ENCODE peak calls at places on chromosome 4, in six cellular contexts. One of them, this sample, is unnamed.

GRCh38 chr4:142558851-142559250 is 287.2 kb downstream of the INPP4B start:
- DNase-seq in activated naive CD4-positive, alpha-beta T cell treated with anti-CD3 and anti-CD28 coated beads, Interleukin-2, amount 50 U/mL, for 16 hours: no peak
- DNase-seq in stimulated activated CD8-positive, alpha-beta memory T cell treated with anti-CD3 and anti-CD28 coated beads, Interleukin-7, amount 100 ng/mL, for 24 hours: no peak
- DNase-seq in activated CD4-positive, alpha-beta T cell treated with anti-CD3 and anti-CD28 coated beads, Interleukin-2, amount 10 ng/mL, durations not matched to agents 7 days and 5 days: no peak
- DNase-seq in activated T-cell treated with anti-CD3 and anti-CD28 coated beads, Interleukin-2, amount 50 U/mL, for 72 hours: no peak
- DNase-seq in CD4-positive, CD25-positive, alpha-beta regulatory T cell: no peak
- DNase-seq in this sample: no peak

GRCh38 chr4:1029957-1030520 is 18.6 kb downstream of the FGFRL1 start:
- DNase-seq in activated CD4-positive, alpha-beta T cell treated with anti-CD3 and anti-CD28 coated beads, Interleukin-2, amount 10 ng/mL, durations not matched to agents 7 days and 5 days: no peak
- DNase-seq in stimulated activated CD8-positive, alpha-beta memory T cell treated with anti-CD3 and anti-CD28 coated beads, Interleukin-7, amount 100 ng/mL, for 24 hours: no peak
- DNase-seq in activated T-cell treated with anti-CD3 and anti-CD28 coated beads, Interleukin-2, amount 50 U/mL, for 72 hours: no peak
- DNase-seq in activated naive CD4-positive, alpha-beta T cell treated with anti-CD3 and anti-CD28 coated beads, Interleukin-2, amount 50 U/mL, for 16 hours: no peak
- DNase-seq in CD4-positive, CD25-positive, alpha-beta regulatory T cell: no peak
- DNase-seq in this sample: no peak

GRCh38 chr4:23844961-23845360 is 44.9 kb downstream of the PPARGC1A start:
- DNase-seq in activated naive CD4-positive, alpha-beta T cell treated with anti-CD3 and anti-CD28 coated beads, Interleukin-2, amount 50 U/mL, for 16 hours: no peak
- DNase-seq in activated T-cell treated with anti-CD3 and anti-CD28 coated beads, Interleukin-2, amount 50 U/mL, for 72 hours: no peak
- DNase-seq in activated CD4-positive, alpha-beta T cell treated with anti-CD3 and anti-CD28 coated beads, Interleukin-2, amount 10 ng/mL, durations not matched to agents 7 days and 5 days: no peak
- DNase-seq in stimulated activated CD8-positive, alpha-beta memory T cell treated with anti-CD3 and anti-CD28 coated beads, Interleukin-7, amount 100 ng/mL, for 24 hours: no peak
- DNase-seq in CD4-positive, CD25-positive, alpha-beta regulatory T cell: no peak
- DNase-seq in this sample: no peak

GRCh38 chr4:3257691-3258482 is 8.9 kb downstream of the MSANTD1 start:
- DNase-seq in activated naive CD4-positive, alpha-beta T cell treated with anti-CD3 and anti-CD28 coated beads, Interleukin-2, amount 50 U/mL, for 16 hours: no peak
- DNase-seq in CD4-positive, CD25-positive, alpha-beta regulatory T cell: no peak
- DNase-seq in activated CD4-positive, alpha-beta T cell treated with anti-CD3 and anti-CD28 coated beads, Interleukin-2, amount 10 ng/mL, durations not matched to agents 7 days and 5 days: no peak
- DNase-seq in stimulated activated CD8-positive, alpha-beta memory T cell treated with anti-CD3 and anti-CD28 coated beads, Interleukin-7, amount 100 ng/mL, for 24 hours: no peak
- DNase-seq in activated T-cell treated with anti-CD3 and anti-CD28 coated beads, Interleukin-2, amount 50 U/mL, for 72 hours: no peak
- DNase-seq in this sample: peak

GRCh38 chr4:118352843-118353373 is at the start of gene PRSS12:
- DNase-seq in activated naive CD4-positive, alpha-beta T cell treated with anti-CD3 and anti-CD28 coated beads, Interleukin-2, amount 50 U/mL, for 16 hours: peak
- DNase-seq in stimulated activated CD8-positive, alpha-beta memory T cell treated with anti-CD3 and anti-CD28 coated beads, Interleukin-7, amount 100 ng/mL, for 24 hours: peak
- DNase-seq in activated T-cell treated with anti-CD3 and anti-CD28 coated beads, Interleukin-2, amount 50 U/mL, for 72 hours: peak
- DNase-seq in activated CD4-positive, alpha-beta T cell treated with anti-CD3 and anti-CD28 coated beads, Interleukin-2, amount 10 ng/mL, durations not matched to agents 7 days and 5 days: peak
- DNase-seq in CD4-positive, CD25-positive, alpha-beta regulatory T cell: peak
- DNase-seq in this sample: peak

GRCh38 chr4:128649575-128650205 is 159.8 kb upstream of the JADE1 start:
- DNase-seq in activated T-cell treated with anti-CD3 and anti-CD28 coated beads, Interleukin-2, amount 50 U/mL, for 72 hours: no peak
- DNase-seq in activated CD4-positive, alpha-beta T cell treated with anti-CD3 and anti-CD28 coated beads, Interleukin-2, amount 10 ng/mL, durations not matched to agents 7 days and 5 days: no peak
- DNase-seq in stimulated activated CD8-positive, alpha-beta memory T cell treated with anti-CD3 and anti-CD28 coated beads, Interleukin-7, amount 100 ng/mL, for 24 hours: no peak
- DNase-seq in CD4-positive, CD25-positive, alpha-beta regulatory T cell: no peak
- DNase-seq in activated naive CD4-positive, alpha-beta T cell treated with anti-CD3 and anti-CD28 coated beads, Interleukin-2, amount 50 U/mL, for 16 hours: no peak
- DNase-seq in this sample: no peak

GRCh38 chr4:26030260-26030667 is 116.2 kb downstream of the SMIM20 start:
- DNase-seq in activated CD4-positive, alpha-beta T cell treated with anti-CD3 and anti-CD28 coated beads, Interleukin-2, amount 10 ng/mL, durations not matched to agents 7 days and 5 days: no peak
- DNase-seq in CD4-positive, CD25-positive, alpha-beta regulatory T cell: no peak
- DNase-seq in activated naive CD4-positive, alpha-beta T cell treated with anti-CD3 and anti-CD28 coated beads, Interleukin-2, amount 50 U/mL, for 16 hours: no peak
- DNase-seq in stimulated activated CD8-positive, alpha-beta memory T cell treated with anti-CD3 and anti-CD28 coated beads, Interleukin-7, amount 100 ng/mL, for 24 hours: no peak
- DNase-seq in activated T-cell treated with anti-CD3 and anti-CD28 coated beads, Interleukin-2, amount 50 U/mL, for 72 hours: no peak
- DNase-seq in this sample: no peak

GRCh38 chr4:81452452-81453011 is 19.2 kb downstream of the RASGEF1B start:
- DNase-seq in CD4-positive, CD25-positive, alpha-beta regulatory T cell: no peak
- DNase-seq in stimulated activated CD8-positive, alpha-beta memory T cell treated with anti-CD3 and anti-CD28 coated beads, Interleukin-7, amount 100 ng/mL, for 24 hours: no peak
- DNase-seq in activated T-cell treated with anti-CD3 and anti-CD28 coated beads, Interleukin-2, amount 50 U/mL, for 72 hours: no peak
- DNase-seq in activated CD4-positive, alpha-beta T cell treated with anti-CD3 and anti-CD28 coated beads, Interleukin-2, amount 10 ng/mL, durations not matched to agents 7 days and 5 days: no peak
- DNase-seq in activated naive CD4-positive, alpha-beta T cell treated with anti-CD3 and anti-CD28 coated beads, Interleukin-2, amount 50 U/mL, for 16 hours: no peak
- DNase-seq in this sample: no peak

GRCh38 chr4:100593933-100594332 is 76.1 kb upstream of the EMCN start:
- DNase-seq in activated CD4-positive, alpha-beta T cell treated with anti-CD3 and anti-CD28 coated beads, Interleukin-2, amount 10 ng/mL, durations not matched to agents 7 days and 5 days: no peak
- DNase-seq in activated T-cell treated with anti-CD3 and anti-CD28 coated beads, Interleukin-2, amount 50 U/mL, for 72 hours: no peak
- DNase-seq in stimulated activated CD8-positive, alpha-beta memory T cell treated with anti-CD3 and anti-CD28 coated beads, Interleukin-7, amount 100 ng/mL, for 24 hours: no peak
- DNase-seq in activated naive CD4-positive, alpha-beta T cell treated with anti-CD3 and anti-CD28 coated beads, Interleukin-2, amount 50 U/mL, for 16 hours: no peak
- DNase-seq in CD4-positive, CD25-positive, alpha-beta regulatory T cell: no peak
- DNase-seq in this sample: no peak

GRCh38 chr4:137526681-137527080 is 5.6 kb downstream of the PCDH18 start:
- DNase-seq in activated T-cell treated with anti-CD3 and anti-CD28 coated beads, Interleukin-2, amount 50 U/mL, for 72 hours: no peak
- DNase-seq in CD4-positive, CD25-positive, alpha-beta regulatory T cell: no peak
- DNase-seq in activated naive CD4-positive, alpha-beta T cell treated with anti-CD3 and anti-CD28 coated beads, Interleukin-2, amount 50 U/mL, for 16 hours: no peak
- DNase-seq in stimulated activated CD8-positive, alpha-beta memory T cell treated with anti-CD3 and anti-CD28 coated beads, Interleukin-7, amount 100 ng/mL, for 24 hours: no peak
- DNase-seq in activated CD4-positive, alpha-beta T cell treated with anti-CD3 and anti-CD28 coated beads, Interleukin-2, amount 10 ng/mL, durations not matched to agents 7 days and 5 days: no peak
- DNase-seq in this sample: no peak

GRCh38 chr4:116321471-116321870 is 763.9 kb downstream of the TRAM1L1 start:
- DNase-seq in activated T-cell treated with anti-CD3 and anti-CD28 coated beads, Interleukin-2, amount 50 U/mL, for 72 hours: no peak
- DNase-seq in stimulated activated CD8-positive, alpha-beta memory T cell treated with anti-CD3 and anti-CD28 coated beads, Interleukin-7, amount 100 ng/mL, for 24 hours: no peak
- DNase-seq in activated naive CD4-positive, alpha-beta T cell treated with anti-CD3 and anti-CD28 coated beads, Interleukin-2, amount 50 U/mL, for 16 hours: no peak
- DNase-seq in CD4-positive, CD25-positive, alpha-beta regulatory T cell: no peak
- DNase-seq in activated CD4-positive, alpha-beta T cell treated with anti-CD3 and anti-CD28 coated beads, Interleukin-2, amount 10 ng/mL, durations not matched to agents 7 days and 5 days: no peak
- DNase-seq in this sample: no peak

GRCh38 chr4:101009471-101009870 is 337.9 kb downstream of the PPP3CA start:
- DNase-seq in activated CD4-positive, alpha-beta T cell treated with anti-CD3 and anti-CD28 coated beads, Interleukin-2, amount 10 ng/mL, durations not matched to agents 7 days and 5 days: no peak
- DNase-seq in activated T-cell treated with anti-CD3 and anti-CD28 coated beads, Interleukin-2, amount 50 U/mL, for 72 hours: no peak
- DNase-seq in CD4-positive, CD25-positive, alpha-beta regulatory T cell: no peak
- DNase-seq in stimulated activated CD8-positive, alpha-beta memory T cell treated with anti-CD3 and anti-CD28 coated beads, Interleukin-7, amount 100 ng/mL, for 24 hours: no peak
- DNase-seq in activated naive CD4-positive, alpha-beta T cell treated with anti-CD3 and anti-CD28 coated beads, Interleukin-2, amount 50 U/mL, for 16 hours: no peak
- DNase-seq in this sample: no peak

GRCh38 chr4:61493470-61493869 is 293.3 kb downstream of the ADGRL3 start:
- DNase-seq in activated T-cell treated with anti-CD3 and anti-CD28 coated beads, Interleukin-2, amount 50 U/mL, for 72 hours: no peak
- DNase-seq in CD4-positive, CD25-positive, alpha-beta regulatory T cell: no peak
- DNase-seq in activated CD4-positive, alpha-beta T cell treated with anti-CD3 and anti-CD28 coated beads, Interleukin-2, amount 10 ng/mL, durations not matched to agents 7 days and 5 days: no peak
- DNase-seq in activated naive CD4-positive, alpha-beta T cell treated with anti-CD3 and anti-CD28 coated beads, Interleukin-2, amount 50 U/mL, for 16 hours: no peak
- DNase-seq in stimulated activated CD8-positive, alpha-beta memory T cell treated with anti-CD3 and anti-CD28 coated beads, Interleukin-7, amount 100 ng/mL, for 24 hours: no peak
- DNase-seq in this sample: no peak

GRCh38 chr4:7073526-7074390 is 5.9 kb upstream of the GRPEL1 start:
- DNase-seq in CD4-positive, CD25-positive, alpha-beta regulatory T cell: no peak
- DNase-seq in activated CD4-positive, alpha-beta T cell treated with anti-CD3 and anti-CD28 coated beads, Interleukin-2, amount 10 ng/mL, durations not matched to agents 7 days and 5 days: peak
- DNase-seq in activated T-cell treated with anti-CD3 and anti-CD28 coated beads, Interleukin-2, amount 50 U/mL, for 72 hours: peak
- DNase-seq in stimulated activated CD8-positive, alpha-beta memory T cell treated with anti-CD3 and anti-CD28 coated beads, Interleukin-7, amount 100 ng/mL, for 24 hours: no peak
- DNase-seq in activated naive CD4-positive, alpha-beta T cell treated with anti-CD3 and anti-CD28 coated beads, Interleukin-2, amount 50 U/mL, for 16 hours: no peak
- DNase-seq in this sample: no peak

GRCh38 chr4:88005086-88005485 is 2.3 kb upstream of the PKD2 start:
- DNase-seq in CD4-positive, CD25-positive, alpha-beta regulatory T cell: no peak
- DNase-seq in stimulated activated CD8-positive, alpha-beta memory T cell treated with anti-CD3 and anti-CD28 coated beads, Interleukin-7, amount 100 ng/mL, for 24 hours: no peak
- DNase-seq in activated CD4-positive, alpha-beta T cell treated with anti-CD3 and anti-CD28 coated beads, Interleukin-2, amount 10 ng/mL, durations not matched to agents 7 days and 5 days: no peak
- DNase-seq in activated naive CD4-positive, alpha-beta T cell treated with anti-CD3 and anti-CD28 coated beads, Interleukin-2, amount 50 U/mL, for 16 hours: no peak
- DNase-seq in activated T-cell treated with anti-CD3 and anti-CD28 coated beads, Interleukin-2, amount 50 U/mL, for 72 hours: no peak
- DNase-seq in this sample: no peak

GRCh38 chr4:98232202-98232601 is 29.0 kb upstream of the RAP1GDS1 start:
- DNase-seq in stimulated activated CD8-positive, alpha-beta memory T cell treated with anti-CD3 and anti-CD28 coated beads, Interleukin-7, amount 100 ng/mL, for 24 hours: no peak
- DNase-seq in activated T-cell treated with anti-CD3 and anti-CD28 coated beads, Interleukin-2, amount 50 U/mL, for 72 hours: no peak
- DNase-seq in activated naive CD4-positive, alpha-beta T cell treated with anti-CD3 and anti-CD28 coated beads, Interleukin-2, amount 50 U/mL, for 16 hours: no peak
- DNase-seq in CD4-positive, CD25-positive, alpha-beta regulatory T cell: no peak
- DNase-seq in activated CD4-positive, alpha-beta T cell treated with anti-CD3 and anti-CD28 coated beads, Interleukin-2, amount 10 ng/mL, durations not matched to agents 7 days and 5 days: no peak
- DNase-seq in this sample: no peak

GRCh38 chr4:104693601-104694201 is 199.0 kb upstream of the CXXC4 start:
- DNase-seq in activated naive CD4-positive, alpha-beta T cell treated with anti-CD3 and anti-CD28 coated beads, Interleukin-2, amount 50 U/mL, for 16 hours: no peak
- DNase-seq in activated CD4-positive, alpha-beta T cell treated with anti-CD3 and anti-CD28 coated beads, Interleukin-2, amount 10 ng/mL, durations not matched to agents 7 days and 5 days: no peak
- DNase-seq in CD4-positive, CD25-positive, alpha-beta regulatory T cell: no peak
- DNase-seq in stimulated activated CD8-positive, alpha-beta memory T cell treated with anti-CD3 and anti-CD28 coated beads, Interleukin-7, amount 100 ng/mL, for 24 hours: no peak
- DNase-seq in activated T-cell treated with anti-CD3 and anti-CD28 coated beads, Interleukin-2, amount 50 U/mL, for 72 hours: no peak
- DNase-seq in this sample: no peak

GRCh38 chr4:158788608-158789007 is 19.8 kb downstream of the FNIP2 start:
- DNase-seq in activated CD4-positive, alpha-beta T cell treated with anti-CD3 and anti-CD28 coated beads, Interleukin-2, amount 10 ng/mL, durations not matched to agents 7 days and 5 days: no peak
- DNase-seq in activated naive CD4-positive, alpha-beta T cell treated with anti-CD3 and anti-CD28 coated beads, Interleukin-2, amount 50 U/mL, for 16 hours: no peak
- DNase-seq in CD4-positive, CD25-positive, alpha-beta regulatory T cell: no peak
- DNase-seq in stimulated activated CD8-positive, alpha-beta memory T cell treated with anti-CD3 and anti-CD28 coated beads, Interleukin-7, amount 100 ng/mL, for 24 hours: no peak
- DNase-seq in activated T-cell treated with anti-CD3 and anti-CD28 coated beads, Interleukin-2, amount 50 U/mL, for 72 hours: no peak
- DNase-seq in this sample: no peak

GRCh38 chr4:136713140-136713539 is 819.2 kb downstream of the PCDH18 start:
- DNase-seq in activated T-cell treated with anti-CD3 and anti-CD28 coated beads, Interleukin-2, amount 50 U/mL, for 72 hours: no peak
- DNase-seq in activated naive CD4-positive, alpha-beta T cell treated with anti-CD3 and anti-CD28 coated beads, Interleukin-2, amount 50 U/mL, for 16 hours: no peak
- DNase-seq in stimulated activated CD8-positive, alpha-beta memory T cell treated with anti-CD3 and anti-CD28 coated beads, Interleukin-7, amount 100 ng/mL, for 24 hours: no peak
- DNase-seq in CD4-positive, CD25-positive, alpha-beta regulatory T cell: no peak
- DNase-seq in activated CD4-positive, alpha-beta T cell treated with anti-CD3 and anti-CD28 coated beads, Interleukin-2, amount 10 ng/mL, durations not matched to agents 7 days and 5 days: no peak
- DNase-seq in this sample: no peak

GRCh38 chr4:36278789-36279188 is 2.6 kb upstream of the DTHD1 start:
- DNase-seq in activated T-cell treated with anti-CD3 and anti-CD28 coated beads, Interleukin-2, amount 50 U/mL, for 72 hours: no peak
- DNase-seq in stimulated activated CD8-positive, alpha-beta memory T cell treated with anti-CD3 and anti-CD28 coated beads, Interleukin-7, amount 100 ng/mL, for 24 hours: no peak
- DNase-seq in activated CD4-positive, alpha-beta T cell treated with anti-CD3 and anti-CD28 coated beads, Interleukin-2, amount 10 ng/mL, durations not matched to agents 7 days and 5 days: no peak
- DNase-seq in activated naive CD4-positive, alpha-beta T cell treated with anti-CD3 and anti-CD28 coated beads, Interleukin-2, amount 50 U/mL, for 16 hours: no peak
- DNase-seq in CD4-positive, CD25-positive, alpha-beta regulatory T cell: no peak
- DNase-seq in this sample: no peak

GRCh38 chr4:39032218-39033085 is at the start of gene TMEM156:
- DNase-seq in activated CD4-positive, alpha-beta T cell treated with anti-CD3 and anti-CD28 coated beads, Interleukin-2, amount 10 ng/mL, durations not matched to agents 7 days and 5 days: peak
- DNase-seq in activated T-cell treated with anti-CD3 and anti-CD28 coated beads, Interleukin-2, amount 50 U/mL, for 72 hours: peak
- DNase-seq in CD4-positive, CD25-positive, alpha-beta regulatory T cell: peak
- DNase-seq in activated naive CD4-positive, alpha-beta T cell treated with anti-CD3 and anti-CD28 coated beads, Interleukin-2, amount 50 U/mL, for 16 hours: peak
- DNase-seq in stimulated activated CD8-positive, alpha-beta memory T cell treated with anti-CD3 and anti-CD28 coated beads, Interleukin-7, amount 100 ng/mL, for 24 hours: no peak
- DNase-seq in this sample: peak

GRCh38 chr4:3368334-3368733 is 73.4 kb upstream of the HGFAC start:
- DNase-seq in activated CD4-positive, alpha-beta T cell treated with anti-CD3 and anti-CD28 coated beads, Interleukin-2, amount 10 ng/mL, durations not matched to agents 7 days and 5 days: no peak
- DNase-seq in stimulated activated CD8-positive, alpha-beta memory T cell treated with anti-CD3 and anti-CD28 coated beads, Interleukin-7, amount 100 ng/mL, for 24 hours: no peak
- DNase-seq in CD4-positive, CD25-positive, alpha-beta regulatory T cell: no peak
- DNase-seq in activated naive CD4-positive, alpha-beta T cell treated with anti-CD3 and anti-CD28 coated beads, Interleukin-2, amount 50 U/mL, for 16 hours: no peak
- DNase-seq in activated T-cell treated with anti-CD3 and anti-CD28 coated beads, Interleukin-2, amount 50 U/mL, for 72 hours: no peak
- DNase-seq in this sample: no peak

GRCh38 chr4:184506527-184507121 is 32.3 kb upstream of the IRF2 start:
- DNase-seq in activated CD4-positive, alpha-beta T cell treated with anti-CD3 and anti-CD28 coated beads, Interleukin-2, amount 10 ng/mL, durations not matched to agents 7 days and 5 days: peak
- DNase-seq in stimulated activated CD8-positive, alpha-beta memory T cell treated with anti-CD3 and anti-CD28 coated beads, Interleukin-7, amount 100 ng/mL, for 24 hours: no peak
- DNase-seq in activated naive CD4-positive, alpha-beta T cell treated with anti-CD3 and anti-CD28 coated beads, Interleukin-2, amount 50 U/mL, for 16 hours: peak
- DNase-seq in CD4-positive, CD25-positive, alpha-beta regulatory T cell: peak
- DNase-seq in activated T-cell treated with anti-CD3 and anti-CD28 coated beads, Interleukin-2, amount 50 U/mL, for 72 hours: peak
- DNase-seq in this sample: no peak

GRCh38 chr4:109945056-109945455 is 32.4 kb downstream of the EGF start:
- DNase-seq in activated naive CD4-positive, alpha-beta T cell treated with anti-CD3 and anti-CD28 coated beads, Interleukin-2, amount 50 U/mL, for 16 hours: peak
- DNase-seq in activated CD4-positive, alpha-beta T cell treated with anti-CD3 and anti-CD28 coated beads, Interleukin-2, amount 10 ng/mL, durations not matched to agents 7 days and 5 days: no peak
- DNase-seq in CD4-positive, CD25-positive, alpha-beta regulatory T cell: no peak
- DNase-seq in activated T-cell treated with anti-CD3 and anti-CD28 coated beads, Interleukin-2, amount 50 U/mL, for 72 hours: peak
- DNase-seq in stimulated activated CD8-positive, alpha-beta memory T cell treated with anti-CD3 and anti-CD28 coated beads, Interleukin-7, amount 100 ng/mL, for 24 hours: no peak
- DNase-seq in this sample: peak

GRCh38 chr4:173257732-173258717 is 76.1 kb downstream of the HMGB2 start:
- DNase-seq in activated T-cell treated with anti-CD3 and anti-CD28 coated beads, Interleukin-2, amount 50 U/mL, for 72 hours: peak
- DNase-seq in stimulated activated CD8-positive, alpha-beta memory T cell treated with anti-CD3 and anti-CD28 coated beads, Interleukin-7, amount 100 ng/mL, for 24 hours: peak
- DNase-seq in activated CD4-positive, alpha-beta T cell treated with anti-CD3 and anti-CD28 coated beads, Interleukin-2, amount 10 ng/mL, durations not matched to agents 7 days and 5 days: peak
- DNase-seq in CD4-positive, CD25-positive, alpha-beta regulatory T cell: peak
- DNase-seq in activated naive CD4-positive, alpha-beta T cell treated with anti-CD3 and anti-CD28 coated beads, Interleukin-2, amount 50 U/mL, for 16 hours: peak
- DNase-seq in this sample: peak

GRCh38 chr4:7007944-7008343 is 35.2 kb upstream of the TADA2B start:
- DNase-seq in CD4-positive, CD25-positive, alpha-beta regulatory T cell: no peak
- DNase-seq in activated T-cell treated with anti-CD3 and anti-CD28 coated beads, Interleukin-2, amount 50 U/mL, for 72 hours: no peak
- DNase-seq in activated naive CD4-positive, alpha-beta T cell treated with anti-CD3 and anti-CD28 coated beads, Interleukin-2, amount 50 U/mL, for 16 hours: no peak
- DNase-seq in activated CD4-positive, alpha-beta T cell treated with anti-CD3 and anti-CD28 coated beads, Interleukin-2, amount 10 ng/mL, durations not matched to agents 7 days and 5 days: no peak
- DNase-seq in stimulated activated CD8-positive, alpha-beta memory T cell treated with anti-CD3 and anti-CD28 coated beads, Interleukin-7, amount 100 ng/mL, for 24 hours: no peak
- DNase-seq in this sample: no peak

GRCh38 chr4:27398911-27399310 is 538.3 kb downstream of the STIM2 start:
- DNase-seq in activated T-cell treated with anti-CD3 and anti-CD28 coated beads, Interleukin-2, amount 50 U/mL, for 72 hours: no peak
- DNase-seq in stimulated activated CD8-positive, alpha-beta memory T cell treated with anti-CD3 and anti-CD28 coated beads, Interleukin-7, amount 100 ng/mL, for 24 hours: no peak
- DNase-seq in activated naive CD4-positive, alpha-beta T cell treated with anti-CD3 and anti-CD28 coated beads, Interleukin-2, amount 50 U/mL, for 16 hours: no peak
- DNase-seq in CD4-positive, CD25-positive, alpha-beta regulatory T cell: no peak
- DNase-seq in activated CD4-positive, alpha-beta T cell treated with anti-CD3 and anti-CD28 coated beads, Interleukin-2, amount 10 ng/mL, durations not matched to agents 7 days and 5 days: no peak
- DNase-seq in this sample: no peak